ENCODE peak calls at places on chromosomes 13 and 19, in seven cellular contexts. P is mucosa of descending colon, B is cardiac fibroblast, G is fibroblast of lung, Z is A549, X is A673, I is uterus. A is an unnamed sample.

GRCh38 chr13:105474983-105475382 is 1060.5 kb downstream of the EFNB2 start:
- DNase-seq in B (no peak), I (no peak), Z (no peak), P (no peak), X (no peak), G (no peak), A (no peak)

GRCh38 chr13:95800455-95800854 is 123.5 kb downstream of the DNAJC3 start:
- DNase-seq in Z (no peak), P (no peak), X (no peak), G (peak; percentile 41), I (no peak), B (no peak), A (no peak)

GRCh38 chr19:17842663-17843313 is 5.0 kb downstream of the JAK3 start:
- DNase-seq in G (no peak), P (no peak), I (no peak), Z (no peak), B (no peak), X (no peak), A (no peak)

GRCh38 chr19:1650627-1651009 is 1.8 kb downstream of the TCF3 start:
- DNase-seq in G (peak; percentile 16), Z (no peak), X (peak; percentile 79), B (peak; percentile 12), I (no peak), P (no peak), A (no peak)

GRCh38 chr13:41199061-41199460 is 4.7 kb upstream of the KBTBD7 start:
- DNase-seq in X (no peak), P (no peak), I (no peak), G (no peak), Z (no peak), B (no peak), A (no peak)

GRCh38 chr13:114231886-114232285 is 2.8 kb upstream of the CDC16 start:
- DNase-seq in B (no peak), P (no peak), I (no peak), G (no peak), Z (no peak), X (no peak), A (no peak)

GRCh38 chr19:6693681-6694080 is 23.7 kb upstream of the TNFSF14 start:
- DNase-seq in P (peak; percentile 40), Z (peak; percentile 42), G (no peak), X (no peak), B (no peak), I (no peak), A (no peak)

GRCh38 chr19:56566904-56567273 is 379 bp upstream of the ZNF470 start:
- DNase-seq in P (peak; percentile 64), G (peak; percentile 44), I (peak; percentile 62), B (peak; percentile 51), X (peak; percentile 57), Z (peak; percentile 66), A (peak; percentile 57)

GRCh38 chr13:86608739-86609138 is 809.5 kb upstream of the SLITRK6 start:
- DNase-seq in Z (no peak), I (no peak), P (no peak), X (no peak), B (no peak), G (no peak), A (no peak)

GRCh38 chr13:71577127-71577526 is 289.9 kb downstream of the DACH1 start:
- DNase-seq in Z (no peak), I (no peak), B (peak; percentile 1), P (no peak), G (no peak), X (no peak), A (no peak)

GRCh38 chr19:10295305-10295846 is 5.6 kb downstream of the ICAM5 start:
- DNase-seq in G (no peak), B (no peak), P (peak; percentile 86), X (no peak), I (no peak), Z (peak; percentile 61), A (peak; percentile 93)

GRCh38 chr19:3046621-3047306 is 15.5 kb downstream of the TLE5 start:
- DNase-seq in X (peak; percentile 72), Z (no peak), P (no peak), G (peak; percentile 55), B (no peak), I (peak; percentile 75), A (no peak)

GRCh38 chr19:50449236-50449899 is 16.7 kb downstream of the MYBPC2 start:
- DNase-seq in X (no peak), G (no peak), Z (peak; percentile 38), P (no peak), B (peak; percentile 14), I (no peak), A (no peak)

GRCh38 chr19:492091-492531 is 4.2 kb upstream of the MADCAM1 start:
- DNase-seq in B (no peak), P (no peak), G (no peak), X (no peak), Z (no peak), I (no peak), A (no peak)

GRCh38 chr19:42548545-42548944 is 20.3 kb upstream of the CEACAM1 start:
- DNase-seq in P (no peak), B (no peak), X (no peak), I (no peak), Z (no peak), G (no peak), A (peak; percentile 2)

GRCh38 chr19:6761053-6761676 is 6.1 kb downstream of the SH2D3A start:
- DNase-seq in G (peak; percentile 11), P (no peak), B (peak; percentile 39), Z (peak; percentile 46), I (no peak), X (peak; percentile 70), A (no peak)

GRCh38 chr13:108478179-108478578 is 151.2 kb upstream of the MYO16 start:
- DNase-seq in P (no peak), Z (no peak), I (no peak), B (no peak), X (no peak), G (no peak), A (no peak)

GRCh38 chr19:35009424-35010415 is 9.6 kb downstream of the GRAMD1A start:
- DNase-seq in Z (no peak), X (no peak), I (no peak), G (no peak), P (no peak), B (no peak), A (no peak)

GRCh38 chr13:40031031-40031430 is 375.6 kb downstream of the COG6 start:
- DNase-seq in X (peak; percentile 17), B (peak; percentile 83), I (no peak), Z (no peak), P (no peak), G (peak; percentile 39), A (no peak)

DNA sequence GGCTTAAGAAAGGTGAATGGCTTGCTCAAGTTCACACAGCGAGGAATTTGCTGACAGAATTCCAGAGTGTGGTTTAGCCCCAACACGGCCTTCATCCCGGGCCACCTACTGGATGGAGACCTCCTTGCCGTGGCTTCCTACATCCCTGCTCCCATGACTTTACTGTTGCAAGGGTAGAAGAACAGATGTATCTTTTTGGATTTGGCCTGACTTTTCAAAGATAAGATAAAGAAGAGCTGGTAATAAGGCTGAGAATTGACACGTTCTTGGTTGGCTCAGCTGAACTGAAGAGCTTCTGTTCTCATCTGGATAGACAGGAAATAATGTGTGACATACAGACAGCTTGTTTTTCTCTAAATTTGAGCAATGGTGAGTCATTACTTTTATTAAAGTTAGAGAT is 113.1 kb downstream of the KLF5 start:
- DNase-seq in G (peak; percentile 19), Z (no peak), B (peak; percentile 57), I (no peak), P (no peak), X (no peak), A (no peak)
- TF ChIP-seq CTCF in G (no peak), Z (no peak), B (peak; percentile 25), I (no peak), P (no peak), X (no peak), A (no peak)

DNA sequence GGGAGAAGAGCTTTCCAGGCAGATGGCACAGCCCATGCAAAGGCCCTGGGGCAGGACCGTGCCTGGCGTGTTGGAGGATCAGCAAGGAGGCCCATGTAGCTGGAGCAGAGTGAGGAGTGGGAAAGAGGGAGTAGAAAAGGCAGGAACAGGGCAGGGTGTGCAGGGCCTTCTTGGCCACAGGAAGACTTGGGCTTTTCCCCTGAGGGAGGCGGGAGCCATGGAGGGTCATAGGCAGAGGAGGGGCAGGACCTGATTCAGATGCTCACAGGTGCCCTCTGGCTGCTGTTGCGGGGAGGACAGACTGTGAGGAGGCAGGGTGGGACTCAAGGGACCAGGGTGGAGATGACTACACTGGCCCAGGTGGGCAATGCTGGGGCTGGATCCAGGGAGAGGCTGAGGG is 13.8 kb upstream of the PTPRS start:
- DNase-seq in X (peak; percentile 48), Z (peak; percentile 42), B (peak; percentile 29), P (no peak), G (no peak), I (no peak), A (peak; percentile 46)
- TF ChIP-seq CTCF in X (peak; percentile 46), Z (no peak), B (peak; percentile 36), P (no peak), G (peak; percentile 35), I (no peak), A (peak; percentile 39)

GRCh38 chr13:21138561-21138960 is 37.8 kb downstream of the SKA3 start:
- DNase-seq in X (no peak), I (no peak), Z (no peak), P (no peak), G (no peak), B (no peak), A (no peak)

GRCh38 chr13:21137696-21138095 is 38.7 kb downstream of the SKA3 start:
- DNase-seq in G (peak; percentile 37), Z (peak; percentile 25), P (no peak), B (peak; percentile 74), I (no peak), X (no peak), A (no peak)

GRCh38 chr13:21134475-21134874 is 41.9 kb downstream of the SKA3 start:
- DNase-seq in Z (no peak), I (no peak), B (no peak), X (no peak), G (no peak), P (no peak), A (no peak)

GRCh38 chr13:21130116-21130515 is 46.2 kb downstream of the SKA3 start:
- DNase-seq in P (no peak), G (no peak), B (no peak), Z (no peak), I (no peak), X (no peak), A (no peak)

GRCh38 chr13:21133077-21133476 is 43.3 kb downstream of the SKA3 start:
- DNase-seq in G (no peak), X (no peak), Z (no peak), B (no peak), P (no peak), I (no peak), A (no peak)
- TF ChIP-seq CTCF in G (no peak), X (no peak), Z (no peak), B (no peak), P (no peak), I (no peak), A (no peak)

GRCh38 chr13:87919956-87920355 is 248.8 kb downstream of the SLITRK5 start:
- DNase-seq in I (no peak), P (no peak), B (no peak), G (no peak), Z (no peak), X (no peak), A (no peak)

GRCh38 chr13:87925006-87925405 is 253.8 kb downstream of the SLITRK5 start:
- DNase-seq in B (no peak), G (peak; percentile 59), X (no peak), P (no peak), I (no peak), Z (no peak), A (no peak)

DNA sequence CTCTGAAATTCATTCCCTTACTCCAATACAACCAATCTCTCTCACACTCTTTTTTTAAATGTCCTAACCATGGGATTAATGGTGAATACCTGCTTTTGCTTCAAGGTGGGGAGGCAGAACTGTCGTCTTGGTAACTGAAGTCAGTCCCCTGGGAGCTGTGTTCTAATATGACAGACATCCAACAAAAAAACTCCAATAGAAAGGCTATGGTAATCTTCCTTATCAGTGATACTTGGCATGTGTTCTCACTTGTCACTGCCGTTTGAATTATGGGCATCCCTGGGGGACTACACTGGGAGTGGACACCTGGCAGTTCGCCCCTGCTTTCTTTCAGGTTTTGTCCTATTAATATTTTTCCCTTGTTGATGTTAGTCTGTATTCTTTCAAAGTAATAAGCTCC is 252.5 kb downstream of the SLITRK5 start:
- DNase-seq in P (no peak), G (no peak), Z (no peak), I (no peak), X (no peak), B (no peak), A (no peak)
- TF ChIP-seq CTCF in P (no peak), G (no peak), Z (no peak), I (no peak), X (no peak), B (no peak), A (no peak)